ENCODE peak calls at places on chromosomes 11 and 22, in ten cellular contexts. B is stimulated activated CD4-positive, alpha-beta T cell treated with anti-CD3 and anti-CD28 coated beads, Interleukin-4, amount 100 ng/mL, for 48 hours; M is choroid plexus epithelial cell; Z is NCI-H1930; T is hypothalamus; U is neural progenitor cell; E is posterior vena cava; D is midbrain; K is G401; Y is GM23248. P is an unnamed sample.

GRCh38 chr11:66172146-66172545 is 96.3 kb upstream of the RAB1B start:
- DNase-seq in B (peak), M (peak), Z (no peak), T (no peak), U (no peak), E (no peak), D (no peak), K (no peak), Y (peak), P (no peak)

GRCh38 chr11:44389963-44390605 is 80.1 kb upstream of the ALX4 start:
- DNase-seq in B (no peak), M (no peak), Z (no peak), T (no peak), U (no peak), E (no peak), D (no peak), K (no peak), Y (no peak), P (no peak)

GRCh38 chr22:23315341-23315917 is 135.1 kb downstream of the BCR start:
- DNase-seq in B (peak), M (peak), Z (no peak), T (peak), U (peak), E (peak), D (peak), K (peak), Y (peak), P (peak)

GRCh38 chr22:29879738-29880137 is 3.2 kb upstream of the MTMR3 start:
- DNase-seq in B (no peak), M (no peak), Z (no peak), T (no peak), U (no peak), E (no peak), D (no peak), K (no peak), Y (peak), P (no peak)

GRCh38 chr11:119474682-119475596 is 52.0 kb upstream of the THY1 start:
- DNase-seq in B (peak), M (peak), Z (peak), T (peak), U (peak), E (peak), D (peak), K (peak), Y (peak), P (no peak)

GRCh38 chr11:133955091-133955846 is 1.5 kb downstream of the IGSF9B start:
- DNase-seq in B (peak), M (no peak), Z (no peak), T (no peak), U (peak), E (no peak), D (no peak), K (peak), Y (peak), P (no peak)

GRCh38 chr22:16955678-16956210 is 52.3 kb downstream of the GAB4 start:
- DNase-seq in B (no peak), M (no peak), Z (no peak), T (no peak), U (no peak), E (no peak), D (peak), K (no peak), Y (no peak), P (no peak)

GRCh38 chr22:20430641-20431519 is 6.7 kb downstream of the SCARF2 start:
- DNase-seq in B (peak), M (no peak), Z (peak), T (no peak), U (peak), E (peak), D (no peak), K (no peak), Y (peak), P (no peak)

GRCh38 chr11:78802058-78802633 is 227.5 kb upstream of the NARS2 start:
- DNase-seq in B (no peak), M (peak), Z (no peak), T (no peak), U (peak), E (no peak), D (no peak), K (no peak), Y (peak), P (no peak)

GRCh38 chr11:2665747-2666710 is 33.8 kb downstream of the KCNQ1OT1 start:
- DNase-seq in B (no peak), M (no peak), Z (no peak), T (no peak), U (no peak), E (peak), D (no peak), K (no peak), Y (no peak), P (no peak)

GRCh38 chr11:85569525-85569924 is 57.6 kb downstream of the DLG2 start:
- DNase-seq in B (no peak), M (no peak), Z (no peak), T (no peak), U (no peak), E (no peak), D (no peak), K (no peak), Y (no peak), P (no peak)

GRCh38 chr11:12195773-12196172 is 85.4 kb downstream of the MICAL2 start:
- DNase-seq in B (no peak), M (no peak), Z (no peak), T (no peak), U (no peak), E (no peak), D (no peak), K (no peak), Y (no peak), P (no peak)

GRCh38 chr11:128341280-128341679 is 246.1 kb downstream of the ETS1 start:
- DNase-seq in B (no peak), M (peak), Z (no peak), T (no peak), U (no peak), E (no peak), D (no peak), K (no peak), Y (peak), P (no peak)

GRCh38 chr11:2510626-2511402 is 66.0 kb downstream of the KCNQ1 start:
- DNase-seq in B (no peak), M (no peak), Z (no peak), T (no peak), U (no peak), E (peak), D (no peak), K (no peak), Y (peak), P (no peak)

GRCh38 chr11:1405186-1406020 is 15.7 kb downstream of the BRSK2 start:
- DNase-seq in B (no peak), M (no peak), Z (no peak), T (no peak), U (no peak), E (no peak), D (no peak), K (no peak), Y (no peak), P (no peak)

GRCh38 chr11:30346068-30346688 is 23.3 kb downstream of the ARL14EP start:
- DNase-seq in B (no peak), M (peak), Z (peak), T (no peak), U (peak), E (no peak), D (peak), K (peak), Y (peak), P (no peak)

GRCh38 chr22:20957118-20957690 is 9.9 kb upstream of the AIFM3 start:
- DNase-seq in B (no peak), M (no peak), Z (no peak), T (no peak), U (peak), E (no peak), D (no peak), K (no peak), Y (peak), P (no peak)

GRCh38 chr22:40313007-40313406 is 33.3 kb upstream of the ADSL start:
- DNase-seq in B (no peak), M (no peak), Z (no peak), T (no peak), U (no peak), E (no peak), D (no peak), K (no peak), Y (peak), P (no peak)

GRCh38 chr11:6006395-6006794 is 351 bp downstream of the OR56A4 start:
- DNase-seq in B (no peak), M (no peak), Z (no peak), T (no peak), U (no peak), E (no peak), D (no peak), K (no peak), Y (no peak), P (no peak)

GRCh38 chr11:106482920-106483761 is 405.7 kb downstream of the AASDHPPT start:
- DNase-seq in B (no peak), M (peak), Z (no peak), T (no peak), U (peak), E (no peak), D (peak), K (no peak), Y (peak), P (no peak)

GRCh38 chr11:68196219-68196618 is 16.9 kb downstream of the KMT5B start:
- DNase-seq in B (no peak), M (no peak), Z (no peak), T (no peak), U (no peak), E (no peak), D (no peak), K (no peak), Y (no peak), P (no peak)

GRCh38 chr11:44229664-44230063 is 80.3 kb downstream of the ALX4 start:
- DNase-seq in B (no peak), M (peak), Z (no peak), T (no peak), U (no peak), E (no peak), D (no peak), K (no peak), Y (peak), P (no peak)

GRCh38 chr11:2791521-2792375 is 92.0 kb upstream of the KCNQ1OT1 start:
- DNase-seq in B (no peak), M (no peak), Z (no peak), T (no peak), U (no peak), E (peak), D (no peak), K (no peak), Y (no peak), P (no peak)

GRCh38 chr11:68016904-68017817 is 7.0 kb downstream of the ALDH3B1 start:
- DNase-seq in B (no peak), M (no peak), Z (no peak), T (no peak), U (no peak), E (no peak), D (no peak), K (no peak), Y (no peak), P (no peak)

GRCh38 chr11:115473167-115473566 is 31.0 kb downstream of the CADM1 start:
- DNase-seq in B (no peak), M (no peak), Z (no peak), T (no peak), U (no peak), E (no peak), D (no peak), K (no peak), Y (no peak), P (no peak)

GRCh38 chr11:48170840-48171233 is 45.8 kb upstream of the OR4B1 start:
- DNase-seq in B (no peak), M (peak), Z (no peak), T (no peak), U (no peak), E (no peak), D (no peak), K (no peak), Y (peak), P (peak)

P was measured in AG09309.